ENCODE peak calls at places on chromosomes 1 and 21, in ten cellular contexts. H is CD4-positive, alpha-beta T cell; T is AG04450; Z is left ventricle myocardium inferior; X is heart left ventricle; O is mesenchymal stem cell; D is transverse colon; L is esophagus squamous epithelium; B is fibroblast of lung; E is upper lobe of left lung. Y is an unnamed sample. For H3K9me3, the result is how much of the 10 kb centered on the place peaks cover.

GRCh38 chr1:23980725-23981063 is 567 bp upstream of the SRSF10 start:
- DNase-seq in H (no peak), T (no peak), B (peak), X (no peak), D (peak), Z (no peak), L (no peak), E (no peak), O (peak), Y (no peak)

GRCh38 chr21:44267655-44268142 is 6.0 kb upstream of the DNMT3L start:
- DNase-seq in E (no peak), O (no peak), L (no peak), X (no peak), T (no peak), D (peak), H (peak), B (no peak), Z (no peak), Y (peak)

GRCh38 chr1:186948542-186948941 is 119.8 kb downstream of the PLA2G4A start:
- DNase-seq in H (no peak), X (no peak), T (no peak), O (no peak), Z (no peak), L (no peak), E (no peak), B (peak), D (no peak), Y (no peak)

GRCh38 chr1:211705439-211706205 is 30.2 kb upstream of the NEK2 start:
- DNase-seq in T (no peak), E (no peak), X (no peak), Z (no peak), D (no peak), H (no peak), B (peak), O (no peak), L (no peak), Y (no peak)

GRCh38 chr1:167529829-167530474 is 11.6 kb upstream of the CD247 start:
- DNase-seq in E (no peak), O (no peak), T (no peak), H (no peak), L (no peak), D (no peak), X (no peak), Z (no peak), B (no peak), Y (no peak)

GRCh38 chr21:46191257-46191685 is 7.0 kb upstream of the SPATC1L start:
- DNase-seq in X (no peak), T (peak), D (no peak), Z (no peak), B (peak), O (peak), E (no peak), L (no peak), H (no peak), Y (no peak)

GRCh38 chr1:197180252-197180878 is 33.9 kb upstream of the ASPM start:
- DNase-seq in X (no peak), T (peak), D (no peak), L (no peak), O (peak), E (no peak), B (peak), H (no peak), Z (no peak), Y (no peak)

GRCh38 chr1:202852163-202852904 is 36.6 kb downstream of the RABIF start:
- DNase-seq in H (no peak), E (no peak), X (no peak), L (no peak), B (peak), Z (no peak), T (peak), D (peak), O (peak), Y (peak)

GRCh38 chr1:207336559-207337467 is 15.3 kb downstream of the CD55 start:
- DNase-seq in O (peak), E (no peak), D (no peak), T (peak), X (no peak), Z (no peak), H (no peak), L (no peak), B (peak), Y (no peak)

GRCh38 chr1:153697191-153697872 is 18.8 kb downstream of the NPR1 start:
- DNase-seq in O (no peak), B (peak), E (no peak), L (no peak), T (no peak), D (no peak), Z (peak), X (peak), H (no peak), Y (no peak)

GRCh38 chr1:65419681-65420589 is 533 bp upstream of the LEPR start:
- DNase-seq in L (peak), B (peak), H (peak), O (peak), E (no peak), Z (peak), D (peak), X (peak), T (peak), Y (peak)

GRCh38 chr1:231628207-231628876 is 1.8 kb downstream of the DISC1 start:
- DNase-seq in L (no peak), B (no peak), X (no peak), T (no peak), H (peak), E (no peak), Z (no peak), O (peak), D (no peak), Y (no peak)

GRCh38 chr1:107874221-107874620 is 90.8 kb downstream of the VAV3 start:
- DNase-seq in B (no peak), T (no peak), Z (no peak), L (no peak), O (no peak), X (no peak), H (no peak), D (no peak), E (no peak), Y (no peak)

GRCh38 chr1:182213163-182213562 is 151.7 kb upstream of the ZNF648 start:
- DNase-seq in H (no peak), D (no peak), L (no peak), B (no peak), T (no peak), E (no peak), Z (no peak), O (no peak), X (no peak), Y (no peak)

GRCh38 chr21:41786521-41786987 is 19.7 kb upstream of the RIPK4 start:
- DNase-seq in O (no peak), H (no peak), L (no peak), B (peak), D (no peak), E (no peak), T (no peak), Z (no peak), X (no peak), Y (no peak)

GRCh38 chr1:190747643-190748186 is 270.1 kb upstream of the BRINP3 start:
- DNase-seq in H (no peak), L (no peak), X (no peak), B (peak), T (peak), D (no peak), O (no peak), E (no peak), Z (no peak), Y (no peak)

GRCh38 chr1:204155881-204156280 is 4.0 kb upstream of the ETNK2 start:
- DNase-seq in T (no peak), E (no peak), D (no peak), X (no peak), L (no peak), H (no peak), Z (no peak), B (no peak), O (no peak), Y (no peak)

GRCh38 chr1:227937031-227937430 is 10.7 kb downstream of the WNT9A start:
- DNase-seq in E (no peak), Z (no peak), B (no peak), O (no peak), X (no peak), T (no peak), L (no peak), D (peak), H (no peak), Y (no peak)

GRCh38 chr1:225931270-225932129 is 7.5 kb upstream of the PYCR2 start:
- DNase-seq in B (no peak), D (no peak), Z (no peak), X (no peak), O (no peak), T (no peak), H (no peak), E (no peak), L (no peak), Y (no peak)

GRCh38 chr1:39789571-39790110 is 976 bp upstream of the BMP8B start:
- DNase-seq in D (no peak), O (no peak), X (no peak), Z (no peak), H (no peak), B (no peak), L (no peak), T (no peak), E (no peak), Y (no peak)

GRCh38 chr1:39761557-39762260 is 9.4 kb downstream of the OXCT2 start:
- DNase-seq in O (no peak), X (no peak), E (peak), T (no peak), D (no peak), L (no peak), H (no peak), B (no peak), Z (no peak), Y (no peak)

GRCh38 chr1:157005965-157006364 is 39.6 kb downstream of the ARHGEF11 start:
- DNase-seq in Z (no peak), L (no peak), D (no peak), H (no peak), X (no peak), B (no peak), T (no peak), O (no peak), E (no peak), Y (no peak)

GRCh38 chr1:100584761-100585745 is 47.1 kb downstream of the GPR88 start:
- DNase-seq in L (no peak), E (no peak), D (no peak), H (no peak), O (peak), X (no peak), Z (no peak), B (peak), T (no peak), Y (no peak)

GRCh38 chr1:228155596-228156517 is 6.1 kb downstream of the GJC2 start:
- DNase-seq in Z (peak), O (no peak), L (no peak), H (no peak), T (no peak), X (no peak), B (no peak), E (peak), D (no peak), Y (no peak)

GRCh38 chr1:29824478-29825273 is 588.4 kb downstream of the PTPRU start:
- DNase-seq in Z (no peak), D (no peak), T (no peak), E (no peak), L (no peak), X (no peak), B (no peak), H (no peak), O (no peak), Y (no peak)

GRCh38 chr1:174990382-174990999 is 9.3 kb upstream of the CACYBP start:
- DNase-seq in Z (no peak), X (no peak), E (no peak), L (no peak), T (no peak), D (no peak), B (no peak), O (peak), H (no peak), Y (no peak)

GRCh38 chr1:7455796-7456568 is 315.1 kb upstream of the VAMP3 start:
- DNase-seq in L (no peak), X (no peak), O (no peak), T (no peak), Z (no peak), D (no peak), B (no peak), E (no peak), H (no peak), Y (no peak)

GRCh38 chr1:11967028-11967547 is 13.2 kb upstream of the MFN2 start:
- DNase-seq in D (peak), O (peak), H (no peak), E (no peak), B (peak), L (no peak), X (no peak), Z (no peak), T (no peak), Y (no peak)

GRCh38 chr1:184002071-184002470 is 35.5 kb downstream of the COLGALT2 start:
- DNase-seq in D (no peak), X (peak), O (peak), L (no peak), Z (no peak), H (no peak), T (peak), B (peak), E (no peak), Y (no peak)

GRCh38 chr1:54275349-54275748 is 75.4 kb downstream of the MRPL37 start:
- DNase-seq in E (no peak), T (no peak), D (peak), X (peak), B (peak), H (no peak), Z (peak), O (no peak), L (no peak), Y (no peak)

GRCh38 chr1:167196185-167196584 is 24.5 kb upstream of the POU2F1 start:
- DNase-seq in T (no peak), B (peak), H (no peak), L (no peak), D (no peak), X (no peak), O (no peak), Z (no peak), E (no peak), Y (no peak)

GRCh38 chr21:15065381-15066230 is 806 bp upstream of the NRIP1 start:
- DNase-seq in T (peak), B (peak), D (peak), X (peak), L (peak), H (peak), E (peak), Z (peak), O (peak), Y (peak)

GRCh38 chr1:17434591-17434990 is 4.9 kb downstream of the RCC2 start:
- DNase-seq in B (no peak), H (no peak), Z (no peak), O (no peak), T (no peak), D (no peak), E (no peak), X (no peak), L (no peak), Y (no peak)

GRCh38 chr1:29949676-29950075 is 713.4 kb downstream of the PTPRU start:
- DNase-seq in E (no peak), X (no peak), O (no peak), B (no peak), D (no peak), T (no peak), Z (no peak), H (no peak), L (no peak), Y (no peak)

GRCh38 chr1:154970631-154971340 is at the start of gene SHC1:
- DNase-seq in E (peak), Z (peak), H (no peak), O (peak), L (peak), B (peak), X (peak), T (peak), D (peak), Y (no peak)

GRCh38 chr1:237197470-237198425 is 155.8 kb downstream of the RYR2 start:
- DNase-seq in Z (no peak), E (no peak), X (no peak), D (no peak), T (no peak), B (no peak), O (peak), H (no peak), L (no peak), Y (no peak)

DNA sequence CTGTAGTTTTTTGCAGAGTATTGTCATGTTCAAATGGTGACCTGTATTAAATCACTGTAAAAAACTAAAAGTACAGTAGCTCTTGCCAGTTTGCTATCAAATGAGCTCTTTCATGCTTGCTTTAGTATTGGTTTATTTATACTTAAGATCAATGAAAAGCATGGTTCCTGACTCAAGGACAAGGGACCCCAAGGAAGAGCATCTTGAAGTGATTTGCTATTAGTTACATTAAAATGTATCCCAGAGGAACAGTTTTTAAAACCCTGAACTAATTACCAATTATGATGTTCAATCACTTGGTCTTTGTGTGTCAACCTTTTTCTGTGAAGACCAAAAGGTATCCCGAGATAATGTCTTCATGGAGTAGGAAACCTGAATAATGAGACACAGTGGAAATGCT is at the start of gene OR13G1:
- DNase-seq in Z (no peak), E (no peak), B (no peak), D (no peak), L (no peak), H (no peak), O (no peak), X (no peak), T (no peak), Y (no peak)
- H3K9me3 ChIP-seq in Z (under half), E (under half), B (under half), D (under half), L (under half), H (under half), O (under half), X (under half), T (under half), Y (under half)

GRCh38 chr21:23016617-23017016 is 2018.4 kb downstream of the NCAM2 start:
- DNase-seq in O (no peak), E (no peak), L (no peak), T (no peak), Z (no peak), H (no peak), X (no peak), B (no peak), D (no peak), Y (no peak)
- H3K9me3 ChIP-seq in O (under half), E (under half), L (under half), T (under half), Z (under half), H (under half), X (under half), B (under half), D (under half), Y (under half)

DNA sequence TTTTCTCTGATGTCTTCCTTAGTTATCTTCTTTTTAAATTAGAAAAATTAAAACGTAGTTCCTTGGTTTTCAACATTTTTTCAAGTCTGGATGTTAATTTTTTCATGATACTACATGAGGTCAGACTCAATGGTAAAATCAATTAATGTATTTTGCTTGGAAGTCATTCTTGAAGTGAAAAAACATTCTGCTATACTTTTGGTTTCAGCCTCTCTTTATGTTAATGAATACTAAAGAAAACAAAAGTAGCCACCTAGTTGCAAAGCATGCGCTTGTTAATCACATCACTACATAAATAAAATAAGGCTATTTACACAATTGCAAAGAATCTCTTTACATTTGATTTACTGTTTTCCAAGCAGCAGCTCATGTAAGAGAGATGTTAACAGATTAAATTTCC is 170.4 kb downstream of the LIPI start:
- DNase-seq in B (no peak), O (no peak), D (no peak), H (no peak), T (no peak), L (no peak), Z (no peak), X (no peak), E (no peak), Y (no peak)
- H3K9me3 ChIP-seq in B (under half), O (under half), D (under half), H (under half), T (under half), L (under half), Z (under half), X (under half), E (under half), Y (under half)

GRCh38 chr1:15732686-15733081 is 3.4 kb upstream of the SLC25A34 start:
- DNase-seq in E (peak), L (no peak), H (no peak), B (no peak), T (no peak), Z (no peak), X (no peak), O (no peak), D (no peak), Y (no peak)
- H3K9me3 ChIP-seq in E (under half), L (under half), H (under half), B (under half), T (under half), Z (under half), X (under half), O (under half), D (under half), Y (under half)

GRCh38 chr21:36692844-36693143 is 6.1 kb upstream of the SIM2 start:
- DNase-seq in O (no peak), L (no peak), T (no peak), X (no peak), B (no peak), Z (no peak), H (no peak), D (no peak), E (peak), Y (no peak)

GRCh38 chr21:36692125-36692843 is 6.6 kb upstream of the SIM2 start:
- DNase-seq in D (no peak), X (no peak), O (no peak), H (no peak), L (no peak), T (no peak), Z (no peak), B (no peak), E (no peak), Y (no peak)

GRCh38 chr21:36694593-36695282 is 4.2 kb upstream of the SIM2 start:
- DNase-seq in X (no peak), O (no peak), B (no peak), D (no peak), L (no peak), E (no peak), Z (no peak), H (no peak), T (no peak), Y (no peak)

GRCh38 chr21:36694041-36694515 is 4.8 kb upstream of the SIM2 start:
- DNase-seq in O (no peak), H (no peak), X (no peak), L (no peak), D (no peak), E (no peak), B (peak), T (no peak), Z (no peak), Y (no peak)

GRCh38 chr21:36693144-36694040 is 5.5 kb upstream of the SIM2 start:
- DNase-seq in L (no peak), O (no peak), E (peak), T (no peak), Z (no peak), X (no peak), D (no peak), B (no peak), H (no peak), Y (no peak)
- H3K9me3 ChIP-seq in L (under half), O (under half), E (under half), T (under half), Z (under half), X (under half), D (under half), B (under half), H (under half), Y (under half)

GRCh38 chr21:7957713-7958064 is 2563.7 kb upstream of the TPTE start:
- DNase-seq in E (no peak), B (no peak), L (no peak), D (no peak), X (no peak), T (no peak), H (no peak), Z (no peak), O (no peak), Y (no peak)
- H3K9me3 ChIP-seq in E (half or more), B (under half), L (half or more), D (half or more), X (half or more), T (half or more), H (half or more), Z (under half), O (half or more), Y (under half)

GRCh38 chr1:152577168-152577567 is 3.1 kb downstream of the LCE3D start:
- DNase-seq in Z (no peak), H (no peak), T (no peak), D (no peak), X (no peak), O (no peak), B (no peak), E (no peak), L (no peak), Y (no peak)
- H3K9me3 ChIP-seq in Z (under half), H (under half), T (under half), D (under half), X (under half), O (under half), B (under half), E (under half), L (under half), Y (under half)

Y was measured in T-helper 17 cell.